ENCODE peak calls at places on chromosomes 12 and 14, in four cellular contexts. J, D, R and A are unnamed samples.

GRCh38 chr12:58455146-58455545 is 465.2 kb downstream of the LRIG3 start:
- DNase-seq in J (no peak), R (no peak), D (no peak), A (no peak)

GRCh38 chr14:74846968-74847549 is 28.9 kb downstream of the PROX2 start:
- DNase-seq in R (no peak), J (no peak), D (no peak), A (no peak)

GRCh38 chr14:102799684-102800562 is 22.7 kb downstream of the TRAF3 start:
- DNase-seq in J (no peak), R (no peak), D (no peak), A (no peak)

GRCh38 chr12:131827961-131828534 is at the start of gene MMP17:
- DNase-seq in D (no peak), J (peak), R (no peak), A (peak)

GRCh38 chr12:98725481-98726247 is 80.6 kb downstream of the APAF1 start:
- DNase-seq in D (peak), R (no peak), J (peak), A (peak)

GRCh38 chr14:54570651-54571415 is 3.9 kb downstream of the SAMD4A start:
- DNase-seq in J (no peak), D (no peak), R (no peak), A (no peak)

GRCh38 chr12:93468008-93468371 is 676 bp downstream of the MRPL42 start:
- DNase-seq in D (no peak), J (no peak), R (no peak), A (no peak)

GRCh38 chr14:93941293-93941910 is 14.3 kb downstream of the FAM181A start:
- DNase-seq in R (no peak), J (no peak), D (no peak), A (no peak)

GRCh38 chr12:63820427-63820826 is 24.1 kb upstream of the SRGAP1 start:
- DNase-seq in D (no peak), J (no peak), R (no peak), A (no peak)

GRCh38 chr14:91918159-91918883 is 29.2 kb downstream of the FBLN5 start:
- DNase-seq in D (no peak), R (no peak), J (no peak), A (no peak)

GRCh38 chr14:70121521-70121920 is 67.2 kb downstream of the SLC8A3 start:
- DNase-seq in D (no peak), J (no peak), R (no peak), A (peak)

GRCh38 chr14:88264116-88264515 is 59.0 kb downstream of the KCNK10 start:
- DNase-seq in R (no peak), J (no peak), D (no peak), A (no peak)

GRCh38 chr12:121917950-121918678 is at the start of gene CFAP251:
- DNase-seq in D (no peak), R (peak), J (peak), A (peak)

GRCh38 chr14:21671371-21671770 is 2.2 kb downstream of the OR4E1 start:
- DNase-seq in R (no peak), J (no peak), D (no peak), A (no peak)

GRCh38 chr14:21669284-21669683 is 4.3 kb downstream of the OR4E1 start:
- DNase-seq in D (peak), J (no peak), R (no peak), A (no peak)

GRCh38 chr14:21673718-21674117 is at the start of gene OR4E1:
- DNase-seq in D (no peak), R (no peak), J (no peak), A (no peak)

GRCh38 chr14:21672116-21672515 is 1.5 kb downstream of the OR4E1 start:
- DNase-seq in J (no peak), R (no peak), D (no peak), A (no peak)

DNA sequence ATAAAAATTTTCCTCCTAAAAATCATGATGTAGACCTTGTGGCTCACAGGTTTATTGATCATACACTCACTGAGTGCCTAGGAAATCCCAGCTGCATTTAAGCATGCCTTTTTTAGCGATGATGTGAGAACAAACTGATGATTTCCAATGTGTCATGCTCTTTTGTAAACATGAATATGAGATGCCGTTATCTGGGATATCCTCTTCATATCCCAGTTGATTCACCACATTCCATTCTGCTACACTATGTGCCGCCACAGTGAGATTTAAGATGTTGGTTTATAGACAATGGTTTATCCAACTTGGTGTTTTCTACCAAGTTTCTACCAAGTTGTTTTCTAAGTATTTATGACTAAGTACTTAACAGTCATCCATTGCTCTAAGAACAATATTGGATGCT is 5.2 kb downstream of the OR4E1 start:
- DNase-seq in J (no peak), R (no peak), D (peak), A (no peak)
- TF ChIP-seq CREM in J (no peak), R (no peak), D (no peak), A (no peak)

GRCh38 chr12:50394469-50395029 is 1.9 kb downstream of the FAM186A start:
- DNase-seq in D (peak), J (no peak), R (no peak), A (no peak)

GRCh38 chr12:50387972-50388478 is 8.4 kb downstream of the FAM186A start:
- DNase-seq in D (peak), R (no peak), J (no peak), A (peak)

GRCh38 chr12:50387487-50387886 is 8.9 kb downstream of the FAM186A start:
- DNase-seq in R (no peak), D (no peak), J (no peak), A (no peak)

GRCh38 chr12:50390284-50390683 is 6.1 kb downstream of the FAM186A start:
- DNase-seq in R (no peak), D (peak), J (no peak), A (no peak)
- TF ChIP-seq ATF3 in R (no peak), D (no peak), J (no peak), A (no peak)

DNA sequence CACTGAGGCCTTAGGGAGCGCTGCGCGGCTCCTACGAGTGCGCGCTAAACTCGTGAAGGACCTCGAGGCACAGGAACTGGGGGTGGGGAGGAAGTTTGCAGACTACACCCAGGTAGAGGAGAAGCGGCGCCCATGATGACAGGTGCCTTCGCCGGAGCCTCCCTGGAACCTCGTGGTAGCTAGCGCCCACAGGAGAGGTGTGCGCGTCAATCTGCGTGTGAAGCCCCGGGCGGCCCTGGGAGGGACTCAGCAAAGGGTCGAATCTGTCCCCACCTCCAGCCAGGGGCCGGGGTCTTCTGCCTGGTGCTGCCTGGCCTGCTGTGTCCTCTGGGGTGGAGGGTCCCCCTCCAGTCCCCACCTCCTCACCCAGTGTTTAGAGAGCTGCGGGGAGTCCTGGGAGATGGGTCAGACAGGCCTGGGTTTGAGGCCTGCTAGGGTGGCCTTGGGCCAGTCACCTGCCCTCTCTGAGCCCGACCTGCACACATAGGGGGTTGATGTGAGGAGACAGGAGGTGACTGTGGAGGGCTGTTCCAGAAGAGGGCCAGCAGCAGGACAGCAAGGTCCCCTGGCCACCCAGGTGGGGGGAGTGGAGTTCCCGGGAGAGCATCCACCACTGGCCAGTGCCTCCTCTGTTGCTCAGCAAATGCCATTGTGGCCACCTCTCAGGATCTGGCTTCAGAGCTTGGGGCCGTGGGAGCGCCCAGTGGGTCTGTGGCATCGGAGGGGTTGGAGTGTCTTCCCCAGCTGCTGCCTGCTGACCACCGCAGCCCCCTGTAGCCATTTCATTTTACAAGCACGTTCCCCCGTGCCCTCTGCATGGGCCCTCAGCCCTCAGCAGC is 20.2 kb upstream of the KIF26A start:
- DNase-seq in R (no peak), D (no peak), J (no peak), A (peak)
- TF ChIP-seq CREM in R (no peak), D (no peak), J (no peak), A (no peak)

GRCh38 chr12:71666259-71666658 is 2.2 kb downstream of the THAP2 start:
- DNase-seq in D (no peak), R (no peak), J (no peak), A (no peak)
- TF ChIP-seq ATF3 in D (no peak), R (no peak), J (no peak), A (no peak)

DNA sequence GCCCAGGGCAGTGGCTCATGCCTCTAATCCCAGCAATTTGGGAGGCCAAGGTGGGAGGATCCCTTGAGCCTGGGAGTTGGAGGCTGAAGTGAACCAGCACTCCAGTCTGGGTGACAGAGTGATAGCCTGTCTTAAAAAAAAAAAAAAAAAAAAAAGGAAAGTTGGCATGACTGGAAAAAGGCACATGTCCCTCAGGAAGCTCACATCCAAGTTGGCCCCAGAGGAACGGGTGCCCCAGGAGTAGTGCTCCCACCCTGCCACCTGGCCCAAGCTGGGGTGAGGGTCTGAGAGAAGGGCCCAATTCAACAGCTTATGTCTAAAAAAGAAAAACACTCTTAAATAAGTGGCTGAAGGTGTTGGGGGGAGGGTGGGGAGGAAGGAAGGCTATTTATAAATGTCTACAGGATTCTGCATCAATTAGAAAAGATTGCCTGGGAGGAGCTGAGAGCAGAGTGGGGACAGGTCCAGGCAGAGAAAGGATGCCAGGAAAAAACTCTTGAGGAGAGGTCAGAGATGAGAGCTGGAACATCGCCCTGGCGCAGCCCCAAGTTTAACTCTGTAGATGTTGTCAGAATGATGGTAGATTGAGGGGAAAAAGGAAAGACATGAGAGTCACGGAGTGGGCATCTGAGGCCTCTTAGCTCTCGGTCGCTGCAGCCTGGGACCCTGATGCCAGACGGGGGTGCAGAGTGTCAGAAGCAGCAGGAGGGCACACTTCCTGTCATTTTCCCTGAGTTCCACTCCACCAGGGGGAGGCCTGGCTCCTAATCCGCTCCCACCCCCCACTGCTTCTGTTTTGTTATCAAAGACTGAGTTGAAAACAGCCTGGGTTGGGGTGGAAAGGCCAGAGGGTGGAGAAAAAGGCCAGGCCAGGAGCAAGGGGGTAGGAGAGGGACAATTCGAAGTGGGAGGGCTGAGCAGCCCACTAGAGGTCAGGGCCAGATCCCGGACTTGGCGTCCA is 7.3 kb downstream of the SPRYD3 start:
- DNase-seq in R (no peak), J (peak), D (no peak), A (no peak)
- TF ChIP-seq CREM in R (no peak), J (no peak), D (no peak), A (no peak)

DNA sequence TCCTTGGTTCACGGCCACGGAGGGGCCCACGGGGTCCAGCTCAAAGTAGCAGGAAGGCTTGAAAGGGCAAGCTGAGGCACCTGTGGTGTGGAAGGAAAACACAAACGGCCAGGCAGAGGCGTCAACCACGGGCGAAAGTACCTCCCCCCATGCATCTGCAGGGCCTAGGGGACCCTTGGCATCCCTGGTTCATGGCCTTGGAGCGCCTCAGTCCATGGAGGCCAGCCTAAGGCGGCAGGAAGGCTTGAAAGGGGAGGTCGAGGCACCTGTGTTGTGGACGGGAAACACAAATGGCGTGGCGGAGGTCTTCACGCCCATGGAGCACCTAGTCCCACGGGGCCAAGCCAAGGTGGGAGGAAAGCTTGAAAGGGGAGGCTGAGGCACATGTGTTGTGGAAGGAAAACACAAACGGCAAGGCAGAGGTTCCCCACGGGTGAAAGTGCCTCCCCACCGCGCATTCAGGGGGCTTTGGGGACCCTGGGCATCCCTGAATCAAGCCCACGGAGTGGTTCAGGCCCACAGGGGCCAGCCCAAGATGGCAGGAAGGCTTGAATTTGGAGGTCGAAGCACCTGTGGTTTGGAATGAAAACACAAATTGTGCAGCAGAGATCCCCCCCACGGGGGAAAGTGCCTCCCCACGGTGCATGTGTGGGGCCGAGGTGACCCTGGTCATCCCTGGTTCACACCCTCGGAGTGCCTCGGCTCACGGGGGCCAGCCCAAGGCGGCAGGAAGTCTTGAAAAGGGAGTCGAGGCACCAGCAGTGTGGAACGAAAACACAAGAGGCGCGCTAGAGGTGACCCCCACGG is 380.8 kb downstream of the ALG10 start:
- DNase-seq in D (no peak), R (no peak), J (peak), A (peak)
- TF ChIP-seq ATF3 in D (no peak), R (no peak), J (no peak), A (no peak)

GRCh38 chr14:96272777-96273471 is 16.9 kb downstream of the BDKRB1 start:
- DNase-seq in J (no peak), R (no peak), D (no peak), A (no peak)

GRCh38 chr14:96269359-96269710 is 13.3 kb downstream of the BDKRB1 start:
- DNase-seq in R (no peak), J (no peak), D (no peak), A (no peak)

GRCh38 chr14:96270565-96271420 is 14.8 kb downstream of the BDKRB1 start:
- DNase-seq in J (no peak), D (no peak), R (no peak), A (no peak)

GRCh38 chr14:96273629-96274028 is 17.6 kb downstream of the BDKRB1 start:
- DNase-seq in R (no peak), D (no peak), J (no peak), A (no peak)

GRCh38 chr14:96271421-96271762 is 15.4 kb downstream of the BDKRB1 start:
- DNase-seq in J (no peak), R (no peak), D (no peak), A (no peak)
- TF ChIP-seq CREM in J (no peak), R (no peak), D (no peak), A (no peak)

GRCh38 chr12:12294215-12295005 is 27.6 kb upstream of the LRP6 start:
- DNase-seq in D (no peak), J (no peak), R (no peak), A (peak)
- TF ChIP-seq ATF3 in D (no peak), J (no peak), R (no peak), A (no peak)

GRCh38 chr14:55964081-55964480 is 154.1 kb upstream of the PELI2 start:
- DNase-seq in D (no peak), R (no peak), J (no peak), A (no peak)
- TF ChIP-seq CREM in D (no peak), R (no peak), J (no peak), A (no peak)

GRCh38 chr12:88600272-88600671 is 20.0 kb upstream of the KITLG start:
- DNase-seq in R (no peak), D (no peak), J (no peak), A (no peak)
- TF ChIP-seq ATF3 in R (no peak), D (no peak), J (no peak), A (no peak)